ENCODE peak calls at places on chromosome 21, in four cellular contexts. V, B, T and Y are unnamed samples.

GRCh38 chr21:33685613-33686197 is 43.4 kb downstream of the ITSN1 start:
- DNase-seq in V (no peak), B (peak; percentile 25), T (no peak), Y (peak; percentile 40)

GRCh38 chr21:37341254-37341960 is 25.2 kb upstream of the DYRK1A start:
- DNase-seq in V (no peak), B (peak; percentile 61), T (no peak), Y (no peak)

GRCh38 chr21:24716306-24716918 is 890.9 kb downstream of the MRPL39 start:
- DNase-seq in V (no peak), B (no peak), T (no peak), Y (no peak)

GRCh38 chr21:21682172-21682571 is 684.0 kb downstream of the NCAM2 start:
- DNase-seq in V (no peak), B (peak; percentile 9), T (no peak), Y (no peak)

GRCh38 chr21:46585191-46585953 is 19.5 kb downstream of the S100B start:
- DNase-seq in V (no peak), B (no peak), T (no peak), Y (no peak)

GRCh38 chr21:45894107-45894810 is 87.3 kb upstream of the COL6A1 start:
- DNase-seq in V (no peak), B (no peak), T (no peak), Y (no peak)

GRCh38 chr21:41529769-41530168 is 21.8 kb upstream of the TMPRSS2 start:
- DNase-seq in V (no peak), B (no peak), T (no peak), Y (no peak)

GRCh38 chr21:29753216-29753615 is 186.6 kb downstream of the GRIK1 start:
- DNase-seq in V (no peak), B (no peak), T (no peak), Y (no peak)

GRCh38 chr21:29413683-29414082 is 115.0 kb downstream of the BACH1 start:
- DNase-seq in V (no peak), B (no peak), T (no peak), Y (no peak)

GRCh38 chr21:31667639-31668038 is 8.1 kb downstream of the SOD1 start:
- DNase-seq in V (no peak), B (no peak), T (no peak), Y (no peak)

GRCh38 chr21:43940329-43940653 is 71.8 kb upstream of the TRAPPC10 start:
- DNase-seq in V (no peak), B (no peak), T (no peak), Y (no peak)

GRCh38 chr21:34336756-34337391 is 26.9 kb upstream of the KCNE2 start:
- DNase-seq in V (no peak), B (no peak), T (no peak), Y (no peak)

GRCh38 chr21:34812510-34813265 is 143.9 kb downstream of the CLIC6 start:
- DNase-seq in V (no peak), B (peak; percentile 56), T (no peak), Y (no peak)

GRCh38 chr21:40160911-40161310 is 293.7 kb downstream of the PCP4 start:
- DNase-seq in V (no peak), B (no peak), T (no peak), Y (no peak)

GRCh38 chr21:38766987-38767722 is 38.6 kb upstream of the ETS2 start:
- DNase-seq in V (peak; percentile 72), B (no peak), T (no peak), Y (no peak)

GRCh38 chr21:35006248-35006647 is 42.9 kb downstream of the RUNX1 start:
- DNase-seq in V (no peak), B (no peak), T (no peak), Y (no peak)

GRCh38 chr21:44737706-44738354 is 26.5 kb upstream of the TSPEAR start:
- DNase-seq in V (no peak), B (no peak), T (no peak), Y (no peak)

GRCh38 chr21:31872452-31873274 is at the start of gene HUNK:
- DNase-seq in V (no peak), B (no peak), T (peak; percentile 86), Y (no peak)

GRCh38 chr21:29187939-29188338 is 57.5 kb downstream of the MAP3K7CL start:
- DNase-seq in V (no peak), B (no peak), T (no peak), Y (no peak)

GRCh38 chr21:31576428-31576827 is 83.1 kb upstream of the SOD1 start:
- DNase-seq in V (no peak), B (no peak), T (no peak), Y (no peak)

GRCh38 chr21:45850181-45850580 is 131.4 kb upstream of the COL6A1 start:
- DNase-seq in V (no peak), B (no peak), T (no peak), Y (no peak)

GRCh38 chr21:14403681-14404318 is 20.9 kb upstream of the HSPA13 start:
- DNase-seq in V (no peak), B (peak; percentile 23), T (peak; percentile 40), Y (no peak)

GRCh38 chr21:32184485-32184884 is 94.4 kb downstream of the MIS18A start:
- DNase-seq in V (no peak), B (no peak), T (no peak), Y (no peak)

GRCh38 chr21:43938751-43939442 is 73.2 kb upstream of the TRAPPC10 start:
- DNase-seq in V (peak; percentile 88), B (peak; percentile 54), T (peak; percentile 94), Y (peak; percentile 81)

GRCh38 chr21:38340131-38340530 is 83.3 kb downstream of the KCNJ15 start:
- DNase-seq in V (no peak), B (no peak), T (no peak), Y (no peak)

GRCh38 chr21:37503848-37504467 is 137.4 kb downstream of the DYRK1A start:
- DNase-seq in V (peak; percentile 32), B (peak; percentile 9), T (no peak), Y (no peak)

GRCh38 chr21:38440746-38441145 is 57.5 kb downstream of the ERG start:
- DNase-seq in V (no peak), B (peak; percentile 82), T (no peak), Y (peak; percentile 71)

GRCh38 chr21:37681711-37682110 is 234.5 kb downstream of the KCNJ6 start:
- DNase-seq in V (no peak), B (no peak), T (no peak), Y (no peak)

GRCh38 chr21:31901342-31901741 is 28.5 kb downstream of the HUNK start:
- DNase-seq in V (no peak), B (no peak), T (no peak), Y (no peak)

GRCh38 chr21:31509108-31510017 is 150.1 kb upstream of the SOD1 start:
- DNase-seq in V (peak; percentile 88), B (peak; percentile 72), T (no peak), Y (peak; percentile 71)

GRCh38 chr21:35616090-35616489 is 444.2 kb downstream of the SETD4 start:
- DNase-seq in V (no peak), B (no peak), T (no peak), Y (no peak)

GRCh38 chr21:44999972-45000636 is 60.3 kb downstream of the SLX9 start:
- DNase-seq in V (no peak), B (no peak), T (no peak), Y (no peak)

GRCh38 chr21:39149008-39149407 is 34.2 kb downstream of the PSMG1 start:
- DNase-seq in V (no peak), B (no peak), T (no peak), Y (no peak)

GRCh38 chr21:44985441-44986401 is 45.9 kb downstream of the SLX9 start:
- DNase-seq in V (no peak), B (no peak), T (no peak), Y (no peak)

GRCh38 chr21:36355868-36356267 is 29.3 kb upstream of the CHAF1B start:
- DNase-seq in V (no peak), B (no peak), T (no peak), Y (no peak)

GRCh38 chr21:45262616-45263015 is 25.1 kb downstream of the POFUT2 start:
- DNase-seq in V (no peak), B (no peak), T (peak; percentile 25), Y (no peak)

GRCh38 chr21:44898011-44898493 is 22.6 kb downstream of the ITGB2 start:
- DNase-seq in V (no peak), B (no peak), T (no peak), Y (no peak)